ENCODE peak calls at places on chromosome 19, in nine cellular contexts. E is GDM1; X is GM18507; F is aorta; H is epithelial cell of proximal tubule; M is naive thymus-derived CD4-positive, alpha-beta T cell; Y is stimulated activated CD8-positive, alpha-beta memory T cell treated with anti-CD3 and anti-CD28 coated beads, Interleukin-15, amount 100 ng/mL, for 24 hours; W is NCI-H1048; I is activated CD4-positive, alpha-beta T cell treated with anti-CD3 and anti-CD28 coated beads, Interleukin-2, amount 10 ng/mL, durations not matched to agents 7 days and 5 days. Q is an unnamed sample.

GRCh38 chr19:33275559-33275932 is 26.8 kb downstream of the CEBPA start:
- DNase-seq in E (no peak), X (no peak), F (no peak), H (no peak), M (no peak), Y (no peak), W (no peak), I (no peak), Q (no peak)

GRCh38 chr19:50461066-50461875 is 15.0 kb upstream of the EMC10 start:
- DNase-seq in E (peak; percentile 63), X (peak; percentile 76), F (no peak), H (peak; percentile 18), M (peak; percentile 47), Y (peak; percentile 24), W (no peak), I (peak; percentile 69), Q (peak; percentile 80)

GRCh38 chr19:45645631-45646344 is 6.6 kb upstream of the EML2 start:
- DNase-seq in E (peak; percentile 82), X (no peak), F (peak; percentile 81), H (no peak), M (peak; percentile 83), Y (peak; percentile 43), W (no peak), I (peak; percentile 89), Q (peak; percentile 93)

GRCh38 chr19:38869160-38869835 is 8.8 kb downstream of the RINL start:
- DNase-seq in E (no peak), X (no peak), F (no peak), H (no peak), M (no peak), Y (no peak), W (no peak), I (peak; percentile 43), Q (no peak)

GRCh38 chr19:6540918-6541689 is 10.3 kb downstream of the TNFSF9 start:
- DNase-seq in E (no peak), X (no peak), F (no peak), H (no peak), M (no peak), Y (no peak), W (no peak), I (no peak), Q (no peak)

GRCh38 chr19:45336696-45337251 is 3.8 kb upstream of the KLC3 start:
- DNase-seq in E (no peak), X (no peak), F (no peak), H (no peak), M (no peak), Y (no peak), W (no peak), I (no peak), Q (no peak)

GRCh38 chr19:12784871-12785430 is 6.3 kb upstream of the JUNB start:
- DNase-seq in E (peak; percentile 29), X (no peak), F (no peak), H (no peak), M (peak; percentile 39), Y (no peak), W (no peak), I (peak; percentile 54), Q (no peak)

GRCh38 chr19:2015611-2015950 is at the start of gene BTBD2:
- DNase-seq in E (peak; percentile 21), X (no peak), F (no peak), H (no peak), M (no peak), Y (peak; percentile 32), W (no peak), I (peak; percentile 59), Q (no peak)

GRCh38 chr19:18479964-18480723 is 41.7 kb downstream of the ELL start:
- DNase-seq in E (no peak), X (no peak), F (peak; percentile 93), H (no peak), M (no peak), Y (no peak), W (no peak), I (no peak), Q (no peak)

GRCh38 chr19:53123400-53123799 is 9.3 kb downstream of the ZNF415 start:
- DNase-seq in E (no peak), X (no peak), F (no peak), H (no peak), M (no peak), Y (no peak), W (no peak), I (no peak), Q (no peak)

GRCh38 chr19:33094504-33095067 is 13.6 kb downstream of the GPATCH1 start:
- DNase-seq in E (no peak), X (no peak), F (no peak), H (peak; percentile 38), M (no peak), Y (no peak), W (no peak), I (no peak), Q (no peak)

GRCh38 chr19:57350877-57351805 is at the start of gene ZNF304:
- DNase-seq in E (peak; percentile 81), X (peak; percentile 84), F (peak; percentile 96), H (peak; percentile 65), M (peak; percentile 75), Y (peak; percentile 49), W (peak; percentile 87), I (peak; percentile 93), Q (peak; percentile 97)

GRCh38 chr19:50702870-50703829 is 16.5 kb downstream of the SHANK1 start:
- DNase-seq in E (peak; percentile 58), X (no peak), F (peak; percentile 69), H (no peak), M (no peak), Y (no peak), W (no peak), I (no peak), Q (no peak)

GRCh38 chr19:35042056-35042730 is 672 bp downstream of the HPN start:
- DNase-seq in E (no peak), X (no peak), F (no peak), H (no peak), M (no peak), Y (no peak), W (no peak), I (no peak), Q (no peak)

GRCh38 chr19:17520865-17521264 is 9.4 kb downstream of the PGLS start:
- DNase-seq in E (no peak), X (no peak), F (no peak), H (no peak), M (no peak), Y (no peak), W (no peak), I (no peak), Q (no peak)

GRCh38 chr19:5487222-5487621 is 32.0 kb downstream of the ZNRF4 start:
- DNase-seq in E (no peak), X (no peak), F (no peak), H (no peak), M (no peak), Y (no peak), W (no peak), I (no peak), Q (peak; percentile 71)

GRCh38 chr19:51407631-51408131 is 9.8 kb downstream of the SIGLEC10 start:
- DNase-seq in E (peak; percentile 60), X (no peak), F (no peak), H (no peak), M (peak; percentile 29), Y (no peak), W (no peak), I (peak; percentile 27), Q (peak; percentile 68)

GRCh38 chr19:7268737-7269098 is 25.5 kb downstream of the INSR start:
- DNase-seq in E (no peak), X (no peak), F (no peak), H (no peak), M (no peak), Y (no peak), W (no peak), I (no peak), Q (no peak)

GRCh38 chr19:55857149-55857548 is 20.8 kb downstream of the NLRP4 start:
- DNase-seq in E (peak; percentile 1), X (no peak), F (no peak), H (no peak), M (no peak), Y (no peak), W (no peak), I (no peak), Q (no peak)

GRCh38 chr19:38674388-38675133 is 27.1 kb downstream of the ACTN4 start:
- DNase-seq in E (no peak), X (no peak), F (peak; percentile 32), H (no peak), M (no peak), Y (no peak), W (no peak), I (no peak), Q (no peak)

GRCh38 chr19:39341122-39341719 is 1.0 kb upstream of the SAMD4B start:
- DNase-seq in E (peak; percentile 42), X (no peak), F (peak; percentile 54), H (no peak), M (no peak), Y (no peak), W (no peak), I (peak; percentile 26), Q (no peak)

GRCh38 chr19:18329035-18329376 is 6.1 kb upstream of the LSM4 start:
- DNase-seq in E (no peak), X (no peak), F (no peak), H (no peak), M (no peak), Y (no peak), W (no peak), I (no peak), Q (peak; percentile 52)

GRCh38 chr19:16447015-16447384 is 24.8 kb downstream of the EPS15L1 start:
- DNase-seq in E (peak; percentile 31), X (no peak), F (peak; percentile 88), H (no peak), M (no peak), Y (no peak), W (no peak), I (peak; percentile 27), Q (peak; percentile 78)

GRCh38 chr19:58572818-58573657 is at the start of gene MZF1:
- DNase-seq in E (no peak), X (peak; percentile 90), F (peak; percentile 100), H (peak; percentile 97), M (peak; percentile 100), Y (peak; percentile 98), W (no peak), I (peak; percentile 100), Q (peak; percentile 100)

GRCh38 chr19:13241321-13242104 is 91.3 kb downstream of the IER2 start:
- DNase-seq in E (no peak), X (no peak), F (no peak), H (no peak), M (no peak), Y (no peak), W (no peak), I (no peak), Q (no peak)

GRCh38 chr19:3065675-3066357 is 3.5 kb upstream of the TLE5 start:
- DNase-seq in E (no peak), X (no peak), F (no peak), H (no peak), M (no peak), Y (no peak), W (no peak), I (no peak), Q (no peak)

GRCh38 chr19:15828121-15828620 is 12.7 kb upstream of the OR10H1 start:
- DNase-seq in E (no peak), X (no peak), F (no peak), H (no peak), M (no peak), Y (no peak), W (no peak), I (no peak), Q (no peak)

GRCh38 chr19:2391118-2391725 is 31.2 kb downstream of the TMPRSS9 start:
- DNase-seq in E (peak; percentile 42), X (no peak), F (no peak), H (peak; percentile 7), M (peak; percentile 45), Y (no peak), W (peak; percentile 41), I (peak; percentile 67), Q (no peak)

GRCh38 chr19:55491546-55492360 is 3.5 kb downstream of the SSC5D start:
- DNase-seq in E (no peak), X (no peak), F (no peak), H (no peak), M (no peak), Y (no peak), W (no peak), I (no peak), Q (no peak)